ENCODE peak calls at places on chromosome 14, in five cellular contexts. One of them, this sample, is unnamed.

GRCh38 chr14:92317511-92317910 is 5.5 kb upstream of the SLC24A4 start:
- DNase-seq in substantia nigra: no peak
- DNase-seq in nucleus accumbens: no peak
- DNase-seq in T-helper 1 cell: no peak
- DNase-seq in astrocyte: peak; percentile 4
- DNase-seq in this sample: no peak

GRCh38 chr14:92482621-92483319 is 30.8 kb upstream of the RIN3 start:
- DNase-seq in T-helper 1 cell: no peak
- DNase-seq in astrocyte: no peak
- DNase-seq in substantia nigra: no peak
- DNase-seq in nucleus accumbens: no peak
- DNase-seq in this sample: no peak

GRCh38 chr14:71165121-71165574 is 257.9 kb downstream of the PCNX1 start:
- DNase-seq in astrocyte: peak; percentile 54
- DNase-seq in T-helper 1 cell: no peak
- DNase-seq in substantia nigra: no peak
- DNase-seq in nucleus accumbens: no peak
- DNase-seq in this sample: no peak

GRCh38 chr14:106044949-106045596 is 518.7 kb downstream of the TMEM121 start:
- DNase-seq in nucleus accumbens: no peak
- DNase-seq in substantia nigra: no peak
- DNase-seq in T-helper 1 cell: peak; percentile 62
- DNase-seq in astrocyte: no peak
- DNase-seq in this sample: no peak

GRCh38 chr14:68784298-68784910 is 8.5 kb downstream of the ZFP36L1 start:
- DNase-seq in T-helper 1 cell: no peak
- DNase-seq in nucleus accumbens: no peak
- DNase-seq in substantia nigra: no peak
- DNase-seq in astrocyte: no peak
- DNase-seq in this sample: no peak

GRCh38 chr14:30194769-30195168 is 267.1 kb upstream of the PRKD1 start:
- DNase-seq in T-helper 1 cell: no peak
- DNase-seq in astrocyte: peak; percentile 93
- DNase-seq in nucleus accumbens: no peak
- DNase-seq in substantia nigra: no peak
- DNase-seq in this sample: no peak

GRCh38 chr14:22900088-22900799 is 17.2 kb downstream of the REM2 start:
- DNase-seq in T-helper 1 cell: peak; percentile 23
- DNase-seq in astrocyte: peak; percentile 41
- DNase-seq in nucleus accumbens: peak; percentile 43
- DNase-seq in substantia nigra: no peak
- DNase-seq in this sample: no peak

GRCh38 chr14:101845896-101846295 is 84.4 kb downstream of the PPP2R5C start:
- DNase-seq in substantia nigra: no peak
- DNase-seq in T-helper 1 cell: no peak
- DNase-seq in nucleus accumbens: no peak
- DNase-seq in astrocyte: no peak
- DNase-seq in this sample: no peak

GRCh38 chr14:92386637-92387036 is 63.7 kb downstream of the SLC24A4 start:
- DNase-seq in nucleus accumbens: no peak
- DNase-seq in astrocyte: no peak
- DNase-seq in T-helper 1 cell: no peak
- DNase-seq in substantia nigra: no peak
- DNase-seq in this sample: no peak

GRCh38 chr14:105086833-105087307 is 21.6 kb upstream of the GPR132 start:
- DNase-seq in nucleus accumbens: no peak
- DNase-seq in substantia nigra: no peak
- DNase-seq in astrocyte: peak; percentile 53
- DNase-seq in T-helper 1 cell: peak; percentile 76
- DNase-seq in this sample: no peak

GRCh38 chr14:92575773-92576303 is 62.3 kb downstream of the RIN3 start:
- DNase-seq in substantia nigra: no peak
- DNase-seq in astrocyte: no peak
- DNase-seq in nucleus accumbens: no peak
- DNase-seq in T-helper 1 cell: no peak
- DNase-seq in this sample: no peak

GRCh38 chr14:45177081-45177480 is 41.4 kb downstream of the FANCM start:
- DNase-seq in astrocyte: peak; percentile 65
- DNase-seq in nucleus accumbens: no peak
- DNase-seq in T-helper 1 cell: no peak
- DNase-seq in substantia nigra: no peak
- DNase-seq in this sample: no peak

GRCh38 chr14:89912667-89913211 is 41.8 kb downstream of the EFCAB11 start:
- DNase-seq in T-helper 1 cell: no peak
- DNase-seq in nucleus accumbens: no peak
- DNase-seq in substantia nigra: peak; percentile 14
- DNase-seq in astrocyte: peak; percentile 98
- DNase-seq in this sample: peak; percentile 15

GRCh38 chr14:72970824-72971434 is 44.7 kb downstream of the DCAF4 start:
- DNase-seq in substantia nigra: no peak
- DNase-seq in T-helper 1 cell: no peak
- DNase-seq in astrocyte: no peak
- DNase-seq in nucleus accumbens: no peak
- DNase-seq in this sample: no peak

GRCh38 chr14:72644758-72645489 is 249.0 kb downstream of the DPF3 start:
- DNase-seq in astrocyte: no peak
- DNase-seq in T-helper 1 cell: no peak
- DNase-seq in nucleus accumbens: no peak
- DNase-seq in substantia nigra: no peak
- DNase-seq in this sample: no peak